ENCODE peak calls at places on chromosome 3, in nine cellular contexts. One of them, this sample, is unnamed.
A peak's percentile ranks its signal among the peaks of the same experiment; 100 is the strongest.

GRCh38 chr3:69451594-69451993 is 65.7 kb upstream of the FRMD4B start:
- DNase-seq in fibroblast of pulmonary artery: no peak
- DNase-seq in GM23248: peak; percentile 9
- DNase-seq in activated T-cell treated with anti-CD3 and anti-CD28 coated beads for 24 hours: no peak
- DNase-seq in endothelial cell: no peak
- DNase-seq in NCI-H774: no peak
- DNase-seq in GM12865: no peak
- DNase-seq in activated naive CD8-positive, alpha-beta T cell treated with anti-CD3 and anti-CD28 coated beads, Interleukin-2, amount 50 U/mL, for 24 hours: no peak
- DNase-seq in WERI-Rb-1: no peak
- DNase-seq in this sample: no peak

GRCh38 chr3:178382388-178383061 is 153.7 kb upstream of the KCNMB2 start:
- DNase-seq in fibroblast of pulmonary artery: peak; percentile 77
- DNase-seq in GM23248: peak; percentile 70
- DNase-seq in activated T-cell treated with anti-CD3 and anti-CD28 coated beads for 24 hours: no peak
- DNase-seq in endothelial cell: no peak
- DNase-seq in NCI-H774: no peak
- DNase-seq in GM12865: no peak
- DNase-seq in activated naive CD8-positive, alpha-beta T cell treated with anti-CD3 and anti-CD28 coated beads, Interleukin-2, amount 50 U/mL, for 24 hours: no peak
- DNase-seq in WERI-Rb-1: no peak
- DNase-seq in this sample: no peak

GRCh38 chr3:139677341-139678155 is at the start of gene NMNAT3:
- DNase-seq in fibroblast of pulmonary artery: peak; percentile 42
- DNase-seq in GM23248: peak; percentile 62
- DNase-seq in activated T-cell treated with anti-CD3 and anti-CD28 coated beads for 24 hours: peak; percentile 66
- DNase-seq in endothelial cell: peak; percentile 76
- DNase-seq in NCI-H774: peak; percentile 79
- DNase-seq in GM12865: peak; percentile 77
- DNase-seq in activated naive CD8-positive, alpha-beta T cell treated with anti-CD3 and anti-CD28 coated beads, Interleukin-2, amount 50 U/mL, for 24 hours: peak; percentile 85
- DNase-seq in WERI-Rb-1: peak; percentile 77
- DNase-seq in this sample: peak; percentile 93

GRCh38 chr3:189833996-189834395 is 202.8 kb downstream of the TP63 start:
- DNase-seq in fibroblast of pulmonary artery: no peak
- DNase-seq in GM23248: no peak
- DNase-seq in activated T-cell treated with anti-CD3 and anti-CD28 coated beads for 24 hours: no peak
- DNase-seq in endothelial cell: no peak
- DNase-seq in NCI-H774: no peak
- DNase-seq in GM12865: no peak
- DNase-seq in activated naive CD8-positive, alpha-beta T cell treated with anti-CD3 and anti-CD28 coated beads, Interleukin-2, amount 50 U/mL, for 24 hours: no peak
- DNase-seq in WERI-Rb-1: no peak
- DNase-seq in this sample: no peak

GRCh38 chr3:188295876-188296275 is 141.9 kb downstream of the LPP start:
- DNase-seq in fibroblast of pulmonary artery: no peak
- DNase-seq in GM23248: no peak
- DNase-seq in activated T-cell treated with anti-CD3 and anti-CD28 coated beads for 24 hours: no peak
- DNase-seq in endothelial cell: no peak
- DNase-seq in NCI-H774: no peak
- DNase-seq in GM12865: no peak
- DNase-seq in activated naive CD8-positive, alpha-beta T cell treated with anti-CD3 and anti-CD28 coated beads, Interleukin-2, amount 50 U/mL, for 24 hours: no peak
- DNase-seq in WERI-Rb-1: no peak
- DNase-seq in this sample: no peak

GRCh38 chr3:197367081-197367780 is 68.8 kb upstream of the DLG1 start:
- DNase-seq in fibroblast of pulmonary artery: no peak
- DNase-seq in GM23248: peak; percentile 71
- DNase-seq in activated T-cell treated with anti-CD3 and anti-CD28 coated beads for 24 hours: no peak
- DNase-seq in endothelial cell: no peak
- DNase-seq in NCI-H774: peak; percentile 36
- DNase-seq in GM12865: no peak
- DNase-seq in activated naive CD8-positive, alpha-beta T cell treated with anti-CD3 and anti-CD28 coated beads, Interleukin-2, amount 50 U/mL, for 24 hours: no peak
- DNase-seq in WERI-Rb-1: peak; percentile 75
- DNase-seq in this sample: peak; percentile 32

GRCh38 chr3:190883141-190883540 is 20.6 kb upstream of the GMNC start:
- DNase-seq in fibroblast of pulmonary artery: no peak
- DNase-seq in GM23248: no peak
- DNase-seq in activated T-cell treated with anti-CD3 and anti-CD28 coated beads for 24 hours: no peak
- DNase-seq in endothelial cell: no peak
- DNase-seq in NCI-H774: no peak
- DNase-seq in GM12865: no peak
- DNase-seq in activated naive CD8-positive, alpha-beta T cell treated with anti-CD3 and anti-CD28 coated beads, Interleukin-2, amount 50 U/mL, for 24 hours: no peak
- DNase-seq in WERI-Rb-1: no peak
- DNase-seq in this sample: no peak

GRCh38 chr3:135753506-135753905 is 212.0 kb upstream of the PPP2R3A start:
- DNase-seq in fibroblast of pulmonary artery: no peak
- DNase-seq in GM23248: no peak
- DNase-seq in activated T-cell treated with anti-CD3 and anti-CD28 coated beads for 24 hours: no peak
- DNase-seq in endothelial cell: no peak
- DNase-seq in NCI-H774: no peak
- DNase-seq in GM12865: no peak
- DNase-seq in activated naive CD8-positive, alpha-beta T cell treated with anti-CD3 and anti-CD28 coated beads, Interleukin-2, amount 50 U/mL, for 24 hours: no peak
- DNase-seq in WERI-Rb-1: no peak
- DNase-seq in this sample: no peak

GRCh38 chr3:117059054-117059989 is 349.7 kb downstream of the TUSC7 start:
- DNase-seq in fibroblast of pulmonary artery: peak; percentile 44
- DNase-seq in GM23248: peak; percentile 77
- DNase-seq in activated T-cell treated with anti-CD3 and anti-CD28 coated beads for 24 hours: no peak
- DNase-seq in endothelial cell: no peak
- DNase-seq in NCI-H774: peak; percentile 45
- DNase-seq in GM12865: peak; percentile 11
- DNase-seq in activated naive CD8-positive, alpha-beta T cell treated with anti-CD3 and anti-CD28 coated beads, Interleukin-2, amount 50 U/mL, for 24 hours: no peak
- DNase-seq in WERI-Rb-1: no peak
- DNase-seq in this sample: peak; percentile 16

GRCh38 chr3:43262194-43262593 is 24.1 kb upstream of the SNRK start:
- DNase-seq in fibroblast of pulmonary artery: no peak
- DNase-seq in GM23248: no peak
- DNase-seq in activated T-cell treated with anti-CD3 and anti-CD28 coated beads for 24 hours: no peak
- DNase-seq in endothelial cell: no peak
- DNase-seq in NCI-H774: no peak
- DNase-seq in GM12865: no peak
- DNase-seq in activated naive CD8-positive, alpha-beta T cell treated with anti-CD3 and anti-CD28 coated beads, Interleukin-2, amount 50 U/mL, for 24 hours: no peak
- DNase-seq in WERI-Rb-1: no peak
- DNase-seq in this sample: no peak

GRCh38 chr3:73143821-73144237 is 82.4 kb downstream of the EBLN2 start:
- DNase-seq in fibroblast of pulmonary artery: no peak
- DNase-seq in GM23248: peak; percentile 69
- DNase-seq in activated T-cell treated with anti-CD3 and anti-CD28 coated beads for 24 hours: no peak
- DNase-seq in endothelial cell: no peak
- DNase-seq in NCI-H774: no peak
- DNase-seq in GM12865: no peak
- DNase-seq in activated naive CD8-positive, alpha-beta T cell treated with anti-CD3 and anti-CD28 coated beads, Interleukin-2, amount 50 U/mL, for 24 hours: no peak
- DNase-seq in WERI-Rb-1: peak; percentile 75
- DNase-seq in this sample: no peak

GRCh38 chr3:139088462-139089324 is 44.0 kb upstream of the PRR23C start:
- DNase-seq in fibroblast of pulmonary artery: no peak
- DNase-seq in GM23248: no peak
- DNase-seq in activated T-cell treated with anti-CD3 and anti-CD28 coated beads for 24 hours: no peak
- DNase-seq in endothelial cell: no peak
- DNase-seq in NCI-H774: no peak
- DNase-seq in GM12865: no peak
- DNase-seq in activated naive CD8-positive, alpha-beta T cell treated with anti-CD3 and anti-CD28 coated beads, Interleukin-2, amount 50 U/mL, for 24 hours: no peak
- DNase-seq in WERI-Rb-1: no peak
- DNase-seq in this sample: no peak

GRCh38 chr3:134708025-134708597 is 57.3 kb upstream of the KY start:
- DNase-seq in fibroblast of pulmonary artery: peak; percentile 48
- DNase-seq in GM23248: peak; percentile 84
- DNase-seq in activated T-cell treated with anti-CD3 and anti-CD28 coated beads for 24 hours: no peak
- DNase-seq in endothelial cell: no peak
- DNase-seq in NCI-H774: no peak
- DNase-seq in GM12865: no peak
- DNase-seq in activated naive CD8-positive, alpha-beta T cell treated with anti-CD3 and anti-CD28 coated beads, Interleukin-2, amount 50 U/mL, for 24 hours: no peak
- DNase-seq in WERI-Rb-1: no peak
- DNase-seq in this sample: no peak

This sample was measured in LoVo.